ENCODE peak calls at places on chromosomes 1 and 21, in nine cellular contexts. H, O, Q, F, U, J, N, L and W are unnamed samples.

GRCh38 chr1:10897981-10898728 is 101.7 kb upstream of the CASZ1 start:
- DNase-seq in N (no peak), L (no peak), H (no peak), J (no peak), U (no peak), Q (no peak), F (no peak), O (no peak), W (no peak)

GRCh38 chr1:237470712-237471310 is 419.9 kb downstream of the ZP4 start:
- DNase-seq in Q (no peak), H (no peak), J (no peak), L (no peak), N (no peak), U (no peak), O (peak; percentile 89), F (peak; percentile 33), W (peak; percentile 41)

GRCh38 chr1:53473463-53473862 is 14.3 kb downstream of the DMRTB1 start:
- DNase-seq in F (no peak), Q (no peak), H (no peak), J (no peak), U (no peak), O (peak; percentile 23), L (no peak), N (no peak), W (peak; percentile 21)

GRCh38 chr1:232489256-232489655 is 140.7 kb downstream of the SIPA1L2 start:
- DNase-seq in N (no peak), J (no peak), F (no peak), Q (no peak), L (no peak), O (no peak), U (no peak), H (no peak), W (no peak)

GRCh38 chr1:68229927-68230812 is 2.2 kb downstream of the WLS start:
- DNase-seq in J (no peak), N (no peak), Q (no peak), F (peak; percentile 38), U (no peak), H (no peak), L (no peak), O (peak; percentile 80), W (peak; percentile 20)

GRCh38 chr1:53587252-53587992 is 128.2 kb downstream of the DMRTB1 start:
- DNase-seq in N (no peak), L (no peak), H (no peak), O (peak; percentile 26), J (no peak), Q (no peak), U (no peak), F (no peak), W (no peak)

GRCh38 chr1:59766463-59766862 is 48.3 kb upstream of the HOOK1 start:
- DNase-seq in H (no peak), Q (no peak), N (no peak), L (no peak), J (no peak), F (no peak), O (no peak), U (no peak), W (no peak)

GRCh38 chr21:41766883-41767605 is at the start of gene RIPK4:
- DNase-seq in Q (peak; percentile 64), U (peak; percentile 65), N (peak; percentile 55), L (peak; percentile 30), H (peak; percentile 77), O (peak; percentile 89), F (peak; percentile 91), J (peak; percentile 88), W (peak; percentile 91)

GRCh38 chr1:145995148-145995851 is 1.1 kb downstream of the TXNIP start:
- DNase-seq in N (no peak), Q (no peak), H (no peak), O (no peak), J (no peak), L (no peak), F (no peak), U (no peak), W (no peak)

GRCh38 chr1:200979574-200980451 is 43.7 kb downstream of the KIF21B start:
- DNase-seq in F (peak; percentile 87), U (peak; percentile 45), Q (peak; percentile 75), H (no peak), L (peak; percentile 48), J (peak; percentile 95), N (peak; percentile 58), O (peak; percentile 90), W (peak; percentile 53)

GRCh38 chr1:24417681-24418080 is 2.1 kb downstream of the NIPAL3 start:
- DNase-seq in H (no peak), O (no peak), L (no peak), Q (no peak), J (no peak), F (no peak), U (no peak), N (no peak), W (no peak)

GRCh38 chr21:38815060-38815405 is 9.3 kb downstream of the ETS2 start:
- DNase-seq in L (no peak), H (peak; percentile 69), U (no peak), O (no peak), N (no peak), Q (no peak), J (no peak), F (no peak), W (no peak)